ENCODE peak calls at places on chromosomes 13 and 19, in nine cellular contexts. One of them, this sample, is unnamed.
A peak's percentile ranks its signal among the peaks of the same experiment; 100 is the strongest.

GRCh38 chr19:47663911-47664771 is 49.1 kb upstream of the EHD2 start:
- DNase-seq in uterus: peak; percentile 82
- DNase-seq in body of pancreas: peak; percentile 85
- DNase-seq in cardiac muscle cell: peak; percentile 100
- DNase-seq in heart right ventricle: peak; percentile 79
- DNase-seq in MM.1S: no peak
- DNase-seq in activated CD8-positive, alpha-beta T cell treated with anti-CD3 and anti-CD28 coated beads for 36 hours: no peak
- DNase-seq in transverse colon: peak; percentile 69
- DNase-seq in AG09319: peak; percentile 91
- DNase-seq in this sample: no peak

GRCh38 chr13:105410602-105411001 is 1124.9 kb downstream of the EFNB2 start:
- DNase-seq in AG09319: no peak
- DNase-seq in MM.1S: no peak
- DNase-seq in heart right ventricle: peak; percentile 49
- DNase-seq in cardiac muscle cell: peak; percentile 61
- DNase-seq in transverse colon: peak; percentile 21
- DNase-seq in uterus: peak; percentile 23
- DNase-seq in body of pancreas: peak; percentile 63
- DNase-seq in activated CD8-positive, alpha-beta T cell treated with anti-CD3 and anti-CD28 coated beads for 36 hours: peak; percentile 48
- DNase-seq in this sample: no peak

GRCh38 chr13:28541966-28542365 is 47.0 kb upstream of the FLT1 start:
- DNase-seq in body of pancreas: no peak
- DNase-seq in cardiac muscle cell: peak; percentile 69
- DNase-seq in transverse colon: no peak
- DNase-seq in MM.1S: no peak
- DNase-seq in AG09319: no peak
- DNase-seq in uterus: no peak
- DNase-seq in heart right ventricle: no peak
- DNase-seq in activated CD8-positive, alpha-beta T cell treated with anti-CD3 and anti-CD28 coated beads for 36 hours: no peak
- DNase-seq in this sample: no peak

GRCh38 chr13:40146063-40146462 is 490.6 kb downstream of the COG6 start:
- DNase-seq in body of pancreas: no peak
- DNase-seq in transverse colon: no peak
- DNase-seq in activated CD8-positive, alpha-beta T cell treated with anti-CD3 and anti-CD28 coated beads for 36 hours: no peak
- DNase-seq in heart right ventricle: no peak
- DNase-seq in MM.1S: no peak
- DNase-seq in cardiac muscle cell: no peak
- DNase-seq in AG09319: no peak
- DNase-seq in uterus: no peak
- DNase-seq in this sample: no peak

GRCh38 chr13:111093136-111093535 is 22.0 kb upstream of the ARHGEF7 start:
- DNase-seq in transverse colon: no peak
- DNase-seq in uterus: no peak
- DNase-seq in heart right ventricle: no peak
- DNase-seq in activated CD8-positive, alpha-beta T cell treated with anti-CD3 and anti-CD28 coated beads for 36 hours: no peak
- DNase-seq in body of pancreas: no peak
- DNase-seq in AG09319: no peak
- DNase-seq in cardiac muscle cell: no peak
- DNase-seq in MM.1S: no peak
- DNase-seq in this sample: no peak

GRCh38 chr19:17817668-17818363 is 3.5 kb downstream of the INSL3 start:
- DNase-seq in MM.1S: no peak
- DNase-seq in cardiac muscle cell: no peak
- DNase-seq in transverse colon: no peak
- DNase-seq in AG09319: no peak
- DNase-seq in activated CD8-positive, alpha-beta T cell treated with anti-CD3 and anti-CD28 coated beads for 36 hours: no peak
- DNase-seq in heart right ventricle: no peak
- DNase-seq in body of pancreas: no peak
- DNase-seq in uterus: no peak
- DNase-seq in this sample: no peak

GRCh38 chr13:33053397-33054066 is 37.3 kb downstream of the KL start:
- DNase-seq in activated CD8-positive, alpha-beta T cell treated with anti-CD3 and anti-CD28 coated beads for 36 hours: no peak
- DNase-seq in body of pancreas: no peak
- DNase-seq in heart right ventricle: no peak
- DNase-seq in uterus: no peak
- DNase-seq in cardiac muscle cell: no peak
- DNase-seq in AG09319: no peak
- DNase-seq in transverse colon: no peak
- DNase-seq in MM.1S: no peak
- DNase-seq in this sample: no peak

GRCh38 chr13:53005631-53006030 is 23.0 kb upstream of the OLFM4 start:
- DNase-seq in MM.1S: no peak
- DNase-seq in AG09319: no peak
- DNase-seq in body of pancreas: no peak
- DNase-seq in cardiac muscle cell: no peak
- DNase-seq in transverse colon: no peak
- DNase-seq in uterus: no peak
- DNase-seq in heart right ventricle: no peak
- DNase-seq in activated CD8-positive, alpha-beta T cell treated with anti-CD3 and anti-CD28 coated beads for 36 hours: no peak
- DNase-seq in this sample: no peak

GRCh38 chr13:106155411-106155810 is 380.1 kb downstream of the EFNB2 start:
- DNase-seq in MM.1S: no peak
- DNase-seq in heart right ventricle: no peak
- DNase-seq in uterus: no peak
- DNase-seq in AG09319: no peak
- DNase-seq in activated CD8-positive, alpha-beta T cell treated with anti-CD3 and anti-CD28 coated beads for 36 hours: no peak
- DNase-seq in transverse colon: no peak
- DNase-seq in body of pancreas: no peak
- DNase-seq in cardiac muscle cell: no peak
- DNase-seq in this sample: no peak

GRCh38 chr13:61727714-61728275 is 312.1 kb upstream of the PCDH20 start:
- DNase-seq in uterus: no peak
- DNase-seq in activated CD8-positive, alpha-beta T cell treated with anti-CD3 and anti-CD28 coated beads for 36 hours: no peak
- DNase-seq in heart right ventricle: no peak
- DNase-seq in MM.1S: no peak
- DNase-seq in AG09319: no peak
- DNase-seq in transverse colon: no peak
- DNase-seq in cardiac muscle cell: peak; percentile 35
- DNase-seq in body of pancreas: no peak
- DNase-seq in this sample: no peak

GRCh38 chr19:51136891-51137551 is 5.1 kb upstream of the SIGLEC7 start:
- DNase-seq in AG09319: no peak
- DNase-seq in body of pancreas: peak; percentile 60
- DNase-seq in uterus: no peak
- DNase-seq in cardiac muscle cell: peak; percentile 55
- DNase-seq in heart right ventricle: peak; percentile 34
- DNase-seq in activated CD8-positive, alpha-beta T cell treated with anti-CD3 and anti-CD28 coated beads for 36 hours: no peak
- DNase-seq in transverse colon: no peak
- DNase-seq in MM.1S: no peak
- DNase-seq in this sample: no peak

GRCh38 chr19:34482380-34483250 is 1.1 kb downstream of the WTIP start:
- DNase-seq in cardiac muscle cell: peak; percentile 54
- DNase-seq in MM.1S: no peak
- DNase-seq in uterus: no peak
- DNase-seq in heart right ventricle: no peak
- DNase-seq in AG09319: no peak
- DNase-seq in activated CD8-positive, alpha-beta T cell treated with anti-CD3 and anti-CD28 coated beads for 36 hours: peak; percentile 11
- DNase-seq in transverse colon: no peak
- DNase-seq in body of pancreas: no peak
- DNase-seq in this sample: peak; percentile 43

DNA sequence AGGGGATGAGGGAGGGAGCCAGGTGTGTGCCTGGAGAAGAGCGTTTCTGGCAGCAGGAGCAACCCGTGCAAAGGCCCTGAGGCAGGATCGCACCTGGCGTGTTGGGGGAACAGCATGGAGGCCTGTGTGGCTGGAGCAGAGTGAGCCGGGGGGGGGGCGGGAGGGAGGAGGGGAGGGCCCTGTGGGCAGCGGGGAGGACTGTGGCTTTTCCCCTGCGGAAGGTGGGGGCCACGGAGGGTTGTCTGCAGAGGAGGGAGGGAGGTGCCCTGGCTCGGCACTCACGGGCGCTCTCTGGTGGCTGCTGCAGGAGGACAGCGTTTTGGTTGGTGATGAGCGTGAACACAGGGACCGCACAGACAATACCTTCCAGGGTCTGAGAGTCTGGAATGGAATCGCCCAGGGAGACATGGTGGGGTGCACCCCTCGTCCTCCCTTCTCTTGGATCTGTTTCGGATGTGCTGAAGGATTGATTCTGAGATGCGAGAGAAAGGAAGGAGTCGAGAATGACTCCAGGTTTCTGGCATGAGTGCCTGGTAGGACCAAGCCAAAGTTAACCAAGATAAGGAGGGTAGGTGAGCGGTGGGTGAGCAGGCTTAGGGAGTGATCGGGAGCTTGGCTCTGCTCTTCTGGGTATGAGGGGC is 6.5 kb downstream of the RAB11B start:
- DNase-seq in cardiac muscle cell: peak; percentile 70
- DNase-seq in uterus: peak; percentile 72
- DNase-seq in heart right ventricle: peak; percentile 55
- DNase-seq in activated CD8-positive, alpha-beta T cell treated with anti-CD3 and anti-CD28 coated beads for 36 hours: peak; percentile 89
- DNase-seq in transverse colon: peak; percentile 65
- DNase-seq in body of pancreas: peak; percentile 76
- DNase-seq in MM.1S: peak; percentile 84
- DNase-seq in AG09319: no peak
- DNase-seq in this sample: peak; percentile 85
- TF ChIP-seq CTCF in cardiac muscle cell: peak; percentile 76
- TF ChIP-seq CTCF in uterus: peak; percentile 56
- TF ChIP-seq CTCF in heart right ventricle: peak; percentile 45
- TF ChIP-seq CTCF in activated CD8-positive, alpha-beta T cell treated with anti-CD3 and anti-CD28 coated beads for 36 hours: peak; percentile 87
- TF ChIP-seq CTCF in transverse colon: peak; percentile 44
- TF ChIP-seq CTCF in body of pancreas: peak; percentile 71
- TF ChIP-seq CTCF in MM.1S: peak; percentile 78
- TF ChIP-seq CTCF in AG09319: peak; percentile 75
- TF ChIP-seq CTCF in this sample: peak; percentile 74

DNA sequence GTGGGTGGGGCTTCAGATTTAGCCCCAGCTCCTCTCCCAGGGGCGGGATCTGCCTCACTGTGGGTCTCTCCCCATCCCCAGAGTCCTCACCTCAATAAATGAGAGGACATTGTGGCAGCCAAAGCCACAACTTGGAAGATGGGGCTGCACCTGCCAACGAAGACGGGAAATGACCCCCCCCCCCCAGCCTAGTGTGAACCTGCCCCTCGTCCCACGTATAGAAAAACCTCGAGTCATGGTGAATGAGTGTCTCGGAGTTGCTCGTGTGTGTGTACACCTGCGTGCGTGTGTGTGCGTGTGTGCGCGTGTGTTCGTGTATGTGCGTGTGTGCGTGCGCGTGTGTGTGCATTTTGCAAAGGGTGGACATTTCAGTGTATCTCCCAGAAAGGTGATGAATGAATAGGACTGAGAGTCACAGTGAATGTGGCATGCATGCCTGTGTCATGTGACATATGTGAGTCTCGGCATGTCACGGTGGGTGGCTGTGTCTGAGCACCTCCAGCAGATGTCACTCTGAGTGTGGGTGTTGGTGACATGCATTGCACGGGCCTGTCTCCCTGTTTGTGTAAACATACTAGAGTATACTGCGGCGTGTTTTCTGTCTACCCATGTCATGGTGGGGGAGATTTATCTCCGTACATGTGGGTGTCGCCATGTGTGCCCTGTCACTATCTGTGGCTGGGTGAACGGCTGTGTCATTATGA is 1.5 kb upstream of the TRAPPC5 start:
- DNase-seq in body of pancreas: peak; percentile 31
- DNase-seq in transverse colon: peak; percentile 43
- DNase-seq in heart right ventricle: no peak
- DNase-seq in activated CD8-positive, alpha-beta T cell treated with anti-CD3 and anti-CD28 coated beads for 36 hours: peak; percentile 84
- DNase-seq in cardiac muscle cell: no peak
- DNase-seq in MM.1S: peak; percentile 23
- DNase-seq in AG09319: no peak
- DNase-seq in uterus: no peak
- DNase-seq in this sample: peak; percentile 81
- TF ChIP-seq CTCF in body of pancreas: no peak
- TF ChIP-seq CTCF in transverse colon: no peak
- TF ChIP-seq CTCF in heart right ventricle: no peak
- TF ChIP-seq CTCF in activated CD8-positive, alpha-beta T cell treated with anti-CD3 and anti-CD28 coated beads for 36 hours: peak; percentile 12
- TF ChIP-seq CTCF in cardiac muscle cell: no peak
- TF ChIP-seq CTCF in MM.1S: peak; percentile 38
- TF ChIP-seq CTCF in AG09319: no peak
- TF ChIP-seq CTCF in uterus: no peak
- TF ChIP-seq CTCF in this sample: peak; percentile 76

GRCh38 chr19:29677001-29677781 is 11.9 kb downstream of the PLEKHF1 start:
- DNase-seq in body of pancreas: no peak
- DNase-seq in heart right ventricle: no peak
- DNase-seq in cardiac muscle cell: no peak
- DNase-seq in MM.1S: no peak
- DNase-seq in transverse colon: no peak
- DNase-seq in AG09319: no peak
- DNase-seq in uterus: no peak
- DNase-seq in activated CD8-positive, alpha-beta T cell treated with anti-CD3 and anti-CD28 coated beads for 36 hours: peak; percentile 33
- DNase-seq in this sample: no peak
- TF ChIP-seq CTCF in body of pancreas: no peak
- TF ChIP-seq CTCF in heart right ventricle: no peak
- TF ChIP-seq CTCF in cardiac muscle cell: no peak
- TF ChIP-seq CTCF in MM.1S: no peak
- TF ChIP-seq CTCF in transverse colon: no peak
- TF ChIP-seq CTCF in AG09319: no peak
- TF ChIP-seq CTCF in uterus: no peak
- TF ChIP-seq CTCF in activated CD8-positive, alpha-beta T cell treated with anti-CD3 and anti-CD28 coated beads for 36 hours: peak; percentile 42
- TF ChIP-seq CTCF in this sample: no peak

GRCh38 chr13:23510979-23511735 is 59.1 kb upstream of the TNFRSF19 start:
- DNase-seq in body of pancreas: peak; percentile 21
- DNase-seq in uterus: no peak
- DNase-seq in MM.1S: no peak
- DNase-seq in activated CD8-positive, alpha-beta T cell treated with anti-CD3 and anti-CD28 coated beads for 36 hours: no peak
- DNase-seq in AG09319: no peak
- DNase-seq in heart right ventricle: peak; percentile 40
- DNase-seq in cardiac muscle cell: peak; percentile 59
- DNase-seq in transverse colon: no peak
- DNase-seq in this sample: peak; percentile 52
- TF ChIP-seq CTCF in body of pancreas: peak; percentile 26
- TF ChIP-seq CTCF in uterus: no peak
- TF ChIP-seq CTCF in MM.1S: no peak
- TF ChIP-seq CTCF in activated CD8-positive, alpha-beta T cell treated with anti-CD3 and anti-CD28 coated beads for 36 hours: no peak
- TF ChIP-seq CTCF in AG09319: no peak
- TF ChIP-seq CTCF in heart right ventricle: no peak
- TF ChIP-seq CTCF in cardiac muscle cell: peak; percentile 21
- TF ChIP-seq CTCF in transverse colon: peak; percentile 10
- TF ChIP-seq CTCF in this sample: peak; percentile 64

GRCh38 chr19:1491114-1491848 is at the start of gene REEP6:
- DNase-seq in AG09319: no peak
- DNase-seq in uterus: no peak
- DNase-seq in cardiac muscle cell: no peak
- DNase-seq in transverse colon: no peak
- DNase-seq in heart right ventricle: no peak
- DNase-seq in body of pancreas: no peak
- DNase-seq in activated CD8-positive, alpha-beta T cell treated with anti-CD3 and anti-CD28 coated beads for 36 hours: no peak
- DNase-seq in MM.1S: no peak
- DNase-seq in this sample: no peak
- TF ChIP-seq CTCF in AG09319: no peak
- TF ChIP-seq CTCF in uterus: no peak
- TF ChIP-seq CTCF in cardiac muscle cell: no peak
- TF ChIP-seq CTCF in transverse colon: no peak
- TF ChIP-seq CTCF in heart right ventricle: no peak
- TF ChIP-seq CTCF in body of pancreas: no peak
- TF ChIP-seq CTCF in activated CD8-positive, alpha-beta T cell treated with anti-CD3 and anti-CD28 coated beads for 36 hours: no peak
- TF ChIP-seq CTCF in MM.1S: no peak
- TF ChIP-seq CTCF in this sample: no peak

GRCh38 chr13:90352763-90353162 is 994.7 kb upstream of the MIR17HG start:
- DNase-seq in heart right ventricle: no peak
- DNase-seq in MM.1S: no peak
- DNase-seq in AG09319: no peak
- DNase-seq in body of pancreas: no peak
- DNase-seq in cardiac muscle cell: no peak
- DNase-seq in transverse colon: no peak
- DNase-seq in uterus: no peak
- DNase-seq in activated CD8-positive, alpha-beta T cell treated with anti-CD3 and anti-CD28 coated beads for 36 hours: no peak
- DNase-seq in this sample: no peak
- TF ChIP-seq CTCF in heart right ventricle: no peak
- TF ChIP-seq CTCF in MM.1S: no peak
- TF ChIP-seq CTCF in AG09319: no peak
- TF ChIP-seq CTCF in body of pancreas: no peak
- TF ChIP-seq CTCF in cardiac muscle cell: no peak
- TF ChIP-seq CTCF in transverse colon: no peak
- TF ChIP-seq CTCF in uterus: no peak
- TF ChIP-seq CTCF in activated CD8-positive, alpha-beta T cell treated with anti-CD3 and anti-CD28 coated beads for 36 hours: no peak
- TF ChIP-seq CTCF in this sample: no peak

GRCh38 chr19:9885077-9885552 is 50.0 kb downstream of the PIN1 start:
- DNase-seq in heart right ventricle: peak; percentile 40
- DNase-seq in MM.1S: no peak
- DNase-seq in body of pancreas: peak; percentile 30
- DNase-seq in uterus: peak; percentile 71
- DNase-seq in cardiac muscle cell: peak; percentile 74
- DNase-seq in AG09319: peak; percentile 7
- DNase-seq in transverse colon: no peak
- DNase-seq in activated CD8-positive, alpha-beta T cell treated with anti-CD3 and anti-CD28 coated beads for 36 hours: no peak
- DNase-seq in this sample: no peak
- TF ChIP-seq CTCF in heart right ventricle: no peak
- TF ChIP-seq CTCF in MM.1S: no peak
- TF ChIP-seq CTCF in body of pancreas: no peak
- TF ChIP-seq CTCF in uterus: no peak
- TF ChIP-seq CTCF in cardiac muscle cell: peak; percentile 64
- TF ChIP-seq CTCF in AG09319: peak; percentile 51
- TF ChIP-seq CTCF in transverse colon: no peak
- TF ChIP-seq CTCF in activated CD8-positive, alpha-beta T cell treated with anti-CD3 and anti-CD28 coated beads for 36 hours: no peak
- TF ChIP-seq CTCF in this sample: no peak